ENCODE peak calls at places on chromosomes 6 and 20, in five cellular contexts. Q is AG04450, V is KG1, J is GM23248, K is BE2C. E is an unnamed sample.

GRCh38 chr6:101088594-101088993 is 207.5 kb upstream of the ASCC3 start:
- DNase-seq in J (no peak), Q (no peak), K (no peak), V (no peak), E (no peak)

GRCh38 chr6:108157234-108157971 is 8.4 kb upstream of the NR2E1 start:
- DNase-seq in Q (no peak), K (no peak), J (no peak), V (no peak), E (no peak)

GRCh38 chr20:48384147-48384818 is 443.5 kb downstream of the PREX1 start:
- DNase-seq in V (no peak), Q (no peak), K (peak; percentile 52), J (peak; percentile 10), E (no peak)

GRCh38 chr6:156379946-156380707 is 397.1 kb upstream of the ARID1B start:
- DNase-seq in K (peak; percentile 73), J (peak; percentile 38), V (no peak), Q (peak; percentile 13), E (no peak)

GRCh38 chr6:11712760-11713159 is 65.8 kb downstream of the ADTRP start:
- DNase-seq in K (no peak), Q (no peak), J (peak; percentile 75), V (no peak), E (no peak)

GRCh38 chr20:47042464-47042863 is 147.8 kb downstream of the EYA2 start:
- DNase-seq in J (no peak), Q (no peak), K (no peak), V (no peak), E (no peak)

GRCh38 chr6:111794716-111795452 is 78.4 kb downstream of the FYN start:
- DNase-seq in K (no peak), J (no peak), V (no peak), Q (no peak), E (no peak)

GRCh38 chr6:117504478-117505144 is 22.1 kb downstream of the DCBLD1 start:
- DNase-seq in V (no peak), Q (no peak), K (no peak), J (no peak), E (no peak)

GRCh38 chr20:49395183-49395582 is 87.3 kb downstream of the KCNB1 start:
- DNase-seq in J (peak; percentile 45), K (peak; percentile 40), V (no peak), Q (no peak), E (no peak)

GRCh38 chr6:15894973-15895858 is 232.4 kb upstream of the DTNBP1 start:
- DNase-seq in K (no peak), Q (no peak), V (no peak), J (no peak), E (no peak)

GRCh38 chr20:37288091-37288490 is 1.4 kb upstream of the MANBAL start:
- DNase-seq in K (no peak), V (no peak), J (no peak), Q (no peak), E (no peak)

GRCh38 chr6:127267742-127268588 is 1.3 kb downstream of the RNF146 start:
- DNase-seq in K (no peak), J (peak; percentile 49), V (no peak), Q (no peak), E (no peak)

E was measured in effector CD8-positive, alpha-beta T cell.